ENCODE peak calls at places on chromosomes 11 and 22, in five cellular contexts. J is sigmoid colon, I is upper lobe of left lung, H is stomach, B is H1. A is an unnamed sample.

GRCh38 chr11:4890279-4890678 is 8.6 kb downstream of the OR51T1 start:
- DNase-seq in I (no peak), B (no peak), J (no peak), H (no peak), A (no peak)

GRCh38 chr22:20174785-20175596 is 24.1 kb upstream of the CCDC188 start:
- DNase-seq in H (no peak), J (no peak), B (no peak), I (no peak), A (no peak)

GRCh38 chr22:19844423-19845368 is 10.0 kb downstream of the GNB1L start:
- DNase-seq in I (peak), B (peak), H (peak), J (peak), A (no peak)

GRCh38 chr11:12808519-12808918 is 134.3 kb downstream of the TEAD1 start:
- DNase-seq in B (no peak), J (no peak), H (no peak), I (no peak), A (no peak)

GRCh38 chr22:35785181-35785923 is 67.7 kb downstream of the APOL5 start:
- DNase-seq in J (no peak), H (no peak), B (no peak), I (no peak), A (no peak)

GRCh38 chr11:110858556-110858921 is 146.3 kb upstream of the ARHGAP20 start:
- DNase-seq in J (peak), I (no peak), H (peak), B (no peak), A (peak)

GRCh38 chr11:79353706-79354105 is 87.1 kb downstream of the TENM4 start:
- DNase-seq in J (no peak), B (no peak), H (no peak), I (no peak), A (no peak)

GRCh38 chr11:92453055-92453454 is 228.4 kb downstream of the FAT3 start:
- DNase-seq in B (no peak), J (no peak), I (no peak), H (no peak), A (no peak)

GRCh38 chr22:44818727-44819126 is 66.4 kb downstream of the ARHGAP8 start:
- DNase-seq in I (no peak), H (no peak), J (no peak), B (no peak), A (no peak)

GRCh38 chr11:69580529-69580928 is 60.4 kb upstream of the CCND1 start:
- DNase-seq in B (no peak), H (no peak), I (no peak), J (no peak), A (no peak)

GRCh38 chr11:67499808-67500793 is 5.1 kb downstream of the PITPNM1 start:
- DNase-seq in H (no peak), I (no peak), B (peak), J (no peak), A (no peak)

GRCh38 chr11:15818132-15818842 is 538.1 kb downstream of the SOX6 start:
- DNase-seq in B (no peak), J (no peak), H (no peak), I (no peak), A (no peak)

GRCh38 chr11:70569996-70570692 is 171.8 kb downstream of the CTTN start:
- DNase-seq in B (no peak), H (no peak), J (no peak), I (no peak), A (no peak)

GRCh38 chr11:133984828-133985227 is 28.1 kb upstream of the IGSF9B start:
- DNase-seq in H (no peak), J (no peak), B (no peak), I (no peak), A (no peak)

GRCh38 chr11:119338318-119338890 is 2.3 kb downstream of the C1QTNF5 start:
- DNase-seq in H (peak), I (peak), B (peak), J (peak), A (no peak)

GRCh38 chr11:61922539-61922938 is 5.2 kb upstream of the RAB3IL1 start:
- DNase-seq in B (peak), H (peak), J (peak), I (peak), A (peak)

GRCh38 chr11:17354070-17354924 is 2.7 kb downstream of the NCR3LG1 start:
- DNase-seq in B (peak), J (peak), I (peak), H (peak), A (no peak)

GRCh38 chr11:134450186-134450585 is 38.1 kb upstream of the B3GAT1 start:
- DNase-seq in H (no peak), B (no peak), J (peak), I (no peak), A (no peak)

GRCh38 chr11:46889689-46890475 is 28.5 kb downstream of the LRP4 start:
- DNase-seq in I (peak), H (peak), J (peak), B (peak), A (no peak)

GRCh38 chr22:23556026-23556620 is 24.0 kb downstream of the IGLL1 start:
- DNase-seq in H (no peak), B (no peak), J (peak), I (no peak), A (peak)

GRCh38 chr11:12053606-12054361 is 45.4 kb upstream of the DKK3 start:
- DNase-seq in J (peak), H (no peak), I (no peak), B (no peak), A (peak)

GRCh38 chr22:32591620-32592019 is 117.0 kb downstream of the FBXO7 start:
- DNase-seq in B (no peak), J (no peak), H (no peak), I (no peak), A (peak)

GRCh38 chr11:70682760-70683159 is 284.4 kb downstream of the CTTN start:
- DNase-seq in J (no peak), H (no peak), B (no peak), I (no peak), A (no peak)

GRCh38 chr11:116647305-116648080 is 125.3 kb downstream of the BUD13 start:
- DNase-seq in J (no peak), H (no peak), I (no peak), B (no peak), A (no peak)

DNA sequence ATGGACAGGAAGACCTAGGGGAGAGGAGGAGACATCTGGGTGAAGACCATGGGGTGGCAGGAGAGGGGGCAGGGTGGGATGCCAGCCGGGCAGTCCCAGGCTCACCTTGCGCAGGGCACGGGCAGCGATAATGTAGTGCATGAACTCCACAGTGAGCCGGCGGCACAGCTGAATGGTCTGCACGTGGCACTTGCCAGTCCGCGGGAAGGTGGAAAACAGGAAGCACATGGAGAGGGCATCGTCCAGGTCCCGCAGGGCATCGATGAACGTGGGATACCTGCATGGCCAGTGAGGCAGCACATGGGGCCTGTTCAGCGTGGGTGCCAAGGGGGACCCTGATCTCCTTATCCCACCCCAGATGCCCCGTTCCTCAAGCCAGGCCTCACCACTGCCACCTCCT is 7.3 kb downstream of the PES1 start:
- DNase-seq in H (no peak), B (no peak), I (no peak), J (no peak), A (no peak)
- TF ChIP-seq POLR2A in H (no peak), B (no peak), I (no peak), J (no peak), A (no peak)

GRCh38 chr11:66299189-66299588 is 7.5 kb downstream of the TMEM151A start:
- DNase-seq in H (no peak), B (no peak), J (no peak), I (no peak), A (no peak)

GRCh38 chr11:66297610-66298009 is 5.9 kb downstream of the TMEM151A start:
- DNase-seq in B (no peak), H (no peak), J (no peak), I (no peak), A (no peak)

GRCh38 chr11:66302656-66303055 is 11.0 kb downstream of the TMEM151A start:
- DNase-seq in B (no peak), H (no peak), J (no peak), I (no peak), A (no peak)
- H3K4me3 ChIP-seq in B (no peak), H (no peak), J (no peak), I (no peak), A (no peak)

DNA sequence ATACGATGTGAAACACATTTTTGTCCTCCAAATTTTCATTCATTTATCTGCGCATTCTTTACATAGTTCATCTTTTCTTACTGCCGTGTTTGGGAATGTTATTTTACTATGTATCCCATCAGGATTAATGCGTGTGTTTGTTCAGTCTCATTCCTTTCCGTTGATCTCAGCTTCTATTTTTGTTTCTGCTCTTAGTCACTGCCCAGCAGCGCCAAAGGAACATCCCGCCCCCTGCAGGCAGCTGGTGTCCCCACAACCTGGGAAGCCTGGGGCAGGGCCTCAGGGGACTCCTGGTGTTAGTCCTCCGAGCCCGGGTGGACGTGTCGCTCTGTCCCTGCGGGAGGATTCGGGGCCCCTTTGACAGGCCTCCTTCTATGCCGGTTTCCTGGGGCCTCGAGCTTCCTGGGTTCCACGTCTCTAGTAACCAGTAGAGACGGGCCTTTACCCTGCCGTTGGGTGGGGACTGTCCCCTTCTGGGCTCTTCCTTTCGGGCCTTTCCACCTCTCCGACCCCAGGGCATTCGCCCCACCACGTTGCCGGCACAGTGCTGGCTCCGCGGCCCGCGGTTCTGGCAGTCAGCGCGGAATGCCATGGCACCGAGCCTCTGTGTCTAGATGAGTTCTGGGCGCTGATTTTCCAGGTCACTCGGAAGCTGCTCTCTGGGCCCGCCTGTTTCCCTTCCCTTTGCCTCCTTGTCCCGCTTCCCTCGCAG is 39.8 kb downstream of the WEE1 start:
- DNase-seq in J (peak), I (peak), H (peak), B (peak), A (peak)
- TF ChIP-seq EP300 in J (no peak), I (no peak), H (peak), B (no peak), A (no peak)

GRCh38 chr11:65418431-65418680 is 4.2 kb upstream of the NEAT1 start:
- DNase-seq in B (no peak), H (no peak), I (peak), J (no peak), A (no peak)
- TF ChIP-seq POLR2A in B (no peak), H (no peak), I (peak), J (no peak), A (no peak)

GRCh38 chr11:85848556-85848955 is 6.6 kb upstream of the CCDC83 start:
- DNase-seq in H (no peak), B (no peak), J (no peak), I (no peak), A (no peak)
- H3K4me3 ChIP-seq in H (no peak), B (no peak), J (no peak), I (no peak), A (no peak)

A was measured in suprapubic skin.